ENCODE peak calls at places on chromosomes 6 and 20, in four cellular contexts. A is heart left ventricle, S is progenitor cell of endocrine pancreas, W is epithelial cell of esophagus. Z is an unnamed sample.

GRCh38 chr6:21594427-21595264 is 1.1 kb downstream of the SOX4 start:
- DNase-seq in A (peak; percentile 70), S (peak; percentile 14), W (peak; percentile 63), Z (no peak)

GRCh38 chr6:49264909-49265308 is 198.1 kb downstream of the MMUT start:
- DNase-seq in A (no peak), S (no peak), W (peak; percentile 74), Z (no peak)

GRCh38 chr6:103983860-103984259 is 875.9 kb downstream of the HACE1 start:
- DNase-seq in A (no peak), S (no peak), W (peak; percentile 5), Z (no peak)

GRCh38 chr6:83558975-83559374 is 46.6 kb downstream of the PRSS35 start:
- DNase-seq in A (no peak), S (no peak), W (no peak), Z (no peak)

GRCh38 chr6:130485870-130486269 is 120.1 kb downstream of the TMEM200A start:
- DNase-seq in A (no peak), S (no peak), W (no peak), Z (no peak)

GRCh38 chr6:39402239-39402751 is 79.8 kb upstream of the KCNK16 start:
- DNase-seq in A (no peak), S (no peak), W (peak; percentile 38), Z (no peak)

GRCh38 chr6:20117474-20117873 is 94.8 kb downstream of the MBOAT1 start:
- DNase-seq in A (no peak), S (no peak), W (peak; percentile 77), Z (no peak)

GRCh38 chr6:71544028-71544427 is 255.4 kb downstream of the OGFRL1 start:
- DNase-seq in A (no peak), S (no peak), W (no peak), Z (no peak)

GRCh38 chr6:150263765-150264415 is 104.9 kb upstream of the IYD start:
- DNase-seq in A (no peak), S (no peak), W (no peak), Z (no peak)

GRCh38 chr6:2766767-2767314 is 1.6 kb downstream of the WRNIP1 start:
- DNase-seq in A (no peak), S (no peak), W (no peak), Z (no peak)

GRCh38 chr6:113047932-113048331 is 700.8 kb downstream of the RFPL4B start:
- DNase-seq in A (no peak), S (no peak), W (no peak), Z (no peak)

GRCh38 chr6:113654396-113654795 is 202.7 kb upstream of the MARCKS start:
- DNase-seq in A (peak; percentile 53), S (no peak), W (peak; percentile 99), Z (no peak)

GRCh38 chr20:59831024-59831900 is 102.2 kb downstream of the SYCP2 start:
- DNase-seq in A (no peak), S (no peak), W (peak; percentile 66), Z (no peak)

GRCh38 chr6:72720464-72720863 is 98.6 kb downstream of the KCNQ5 start:
- DNase-seq in A (no peak), S (no peak), W (peak; percentile 10), Z (no peak)

GRCh38 chr6:138601128-138601527 is 101.8 kb upstream of the NHSL1 start:
- DNase-seq in A (no peak), S (no peak), W (peak; percentile 19), Z (no peak)

GRCh38 chr20:14288341-14289330 is 48.8 kb downstream of the FLRT3 start:
- DNase-seq in A (no peak), S (no peak), W (peak; percentile 95), Z (no peak)

GRCh38 chr6:72081880-72082279 is 195.5 kb downstream of the RIMS1 start:
- DNase-seq in A (no peak), S (no peak), W (no peak), Z (no peak)

GRCh38 chr20:34367155-34367554 is 4.1 kb downstream of the ITCH start:
- DNase-seq in A (no peak), S (no peak), W (no peak), Z (no peak)

GRCh38 chr20:4519530-4519929 is 202.2 kb upstream of the PRND start:
- DNase-seq in A (no peak), S (no peak), W (peak; percentile 35), Z (no peak)

GRCh38 chr20:36575066-36575743 is 1.8 kb downstream of the TGIF2 start:
- DNase-seq in A (peak; percentile 77), S (no peak), W (peak; percentile 35), Z (no peak)

GRCh38 chr20:37379967-37380828 is 34.3 kb downstream of the SRC start:
- DNase-seq in A (no peak), S (no peak), W (peak; percentile 57), Z (no peak)

GRCh38 chr20:2973574-2973973 is 69.8 kb upstream of the GNRH2 start:
- DNase-seq in A (no peak), S (no peak), W (no peak), Z (no peak)

GRCh38 chr20:7113577-7114466 is 346.3 kb downstream of the BMP2 start:
- DNase-seq in A (peak; percentile 65), S (no peak), W (peak; percentile 68), Z (no peak)

GRCh38 chr20:32991386-32991785 is 12.8 kb downstream of the SUN5 start:
- DNase-seq in A (no peak), S (no peak), W (no peak), Z (no peak)

GRCh38 chr20:8057871-8058270 is 38.3 kb upstream of the TMX4 start:
- DNase-seq in A (no peak), S (no peak), W (no peak), Z (no peak)

GRCh38 chr6:48611332-48611731 is 500.3 kb upstream of the PTCHD4 start:
- DNase-seq in A (no peak), S (no peak), W (peak; percentile 20), Z (no peak)

GRCh38 chr6:147176795-147177194 is 27.4 kb upstream of the STXBP5 start:
- DNase-seq in A (no peak), S (no peak), W (no peak), Z (no peak)

GRCh38 chr6:139539852-139540251 is 165.4 kb upstream of the CITED2 start:
- DNase-seq in A (peak; percentile 61), S (no peak), W (peak; percentile 96), Z (no peak)

GRCh38 chr6:101741474-101742171 is 348.1 kb downstream of the GRIK2 start:
- DNase-seq in A (no peak), S (no peak), W (no peak), Z (no peak)

DNA sequence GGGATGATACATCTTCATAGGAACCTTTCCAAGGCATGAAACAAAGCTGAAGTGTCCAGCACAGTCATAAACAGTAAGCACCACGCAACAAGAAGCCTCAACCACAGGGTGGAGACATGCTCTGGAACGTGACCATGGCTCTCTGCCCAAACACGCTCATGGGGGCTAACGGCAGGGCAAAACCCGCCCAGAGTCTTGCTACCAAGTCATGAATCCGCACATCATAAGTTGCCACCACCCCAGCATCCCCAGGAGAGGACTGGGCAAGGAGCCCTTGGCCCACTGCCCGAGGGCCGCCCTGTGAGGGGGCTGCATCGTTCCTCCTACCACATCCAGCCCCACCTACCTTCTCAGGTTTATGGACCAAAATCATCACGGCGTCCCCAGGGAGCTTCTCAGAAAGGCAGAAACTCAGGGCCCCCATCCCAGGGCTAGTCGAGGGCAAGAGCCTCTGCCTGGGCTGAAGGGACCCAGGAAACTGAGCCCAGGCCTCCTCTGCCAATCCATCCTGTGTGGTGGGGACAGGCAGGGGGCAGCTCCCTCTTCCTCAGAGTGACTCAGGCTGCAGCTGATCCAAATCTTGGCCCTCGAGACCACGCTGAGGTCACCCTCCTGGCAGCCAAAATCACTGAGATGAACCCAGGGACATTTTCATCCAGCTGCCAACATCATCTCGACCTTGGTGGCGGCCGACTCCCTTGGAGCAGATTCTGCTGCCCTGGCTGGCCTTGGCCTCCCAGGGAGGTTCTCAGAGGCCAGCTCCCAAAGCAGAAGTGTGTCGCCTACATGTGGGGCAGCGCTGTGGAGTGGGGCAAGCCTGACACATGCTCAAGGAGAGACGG is 42.6 kb downstream of the BMP7 start:
- DNase-seq in A (peak; percentile 39), S (no peak), W (no peak), Z (no peak)
- TF ChIP-seq CTCF in A (no peak), S (no peak), W (no peak), Z (peak; percentile 28)

GRCh38 chr6:88174906-88175305 is 8.8 kb upstream of the CNR1 start:
- DNase-seq in A (no peak), S (no peak), W (no peak), Z (no peak)
- TF ChIP-seq CTCF in A (no peak), S (no peak), W (no peak), Z (no peak)

GRCh38 chr20:57993738-57994431 is 234.6 kb downstream of the ANKRD60 start:
- DNase-seq in A (no peak), S (no peak), W (no peak), Z (no peak)
- TF ChIP-seq CTCF in A (no peak), S (no peak), W (no peak), Z (no peak)

DNA sequence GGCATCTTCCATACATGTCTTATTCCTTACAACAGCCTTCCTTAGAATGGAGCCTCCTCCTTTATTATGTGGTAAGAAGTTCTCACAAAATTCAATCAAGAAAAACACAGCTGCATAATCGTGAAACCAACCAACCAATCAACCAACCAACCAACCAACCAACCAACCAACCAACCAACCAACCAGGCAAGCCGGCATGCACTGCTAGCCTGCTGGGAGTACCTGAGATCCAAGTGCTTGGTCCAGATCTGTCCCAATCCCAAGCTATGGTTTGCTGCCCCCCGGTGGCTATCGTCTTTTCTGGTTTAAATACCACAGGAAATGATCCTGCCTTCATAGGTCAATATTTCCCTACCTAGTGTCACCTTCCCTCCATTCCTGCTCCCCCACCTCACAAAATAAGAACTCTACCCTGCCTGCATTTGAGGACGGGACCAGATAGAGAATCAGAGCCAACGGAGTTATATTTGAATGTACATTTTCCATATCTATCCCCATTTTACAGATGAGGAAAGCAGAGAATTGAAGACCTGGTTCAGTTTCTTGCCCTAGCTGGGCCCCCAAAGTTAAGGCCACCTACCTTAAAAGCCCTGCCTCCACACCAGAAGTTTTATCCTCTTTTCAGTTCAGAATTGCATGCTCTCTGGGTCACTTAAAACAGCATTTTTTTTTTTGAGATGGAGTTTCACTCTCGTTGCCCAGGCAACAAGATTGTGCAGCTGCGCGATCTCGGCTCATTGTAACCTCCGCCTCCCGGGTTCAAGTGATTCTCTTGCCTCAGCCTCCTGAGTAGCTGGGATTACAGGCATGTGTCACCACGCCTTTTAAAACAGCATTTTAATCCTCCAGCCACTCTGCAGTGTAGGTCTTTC is 27.1 kb downstream of the RAB44 start:
- DNase-seq in A (peak; percentile 68), S (peak; percentile 41), W (peak; percentile 84), Z (no peak)
- TF ChIP-seq CTCF in A (peak; percentile 60), S (peak; percentile 60), W (peak; percentile 68), Z (peak; percentile 49)

DNA sequence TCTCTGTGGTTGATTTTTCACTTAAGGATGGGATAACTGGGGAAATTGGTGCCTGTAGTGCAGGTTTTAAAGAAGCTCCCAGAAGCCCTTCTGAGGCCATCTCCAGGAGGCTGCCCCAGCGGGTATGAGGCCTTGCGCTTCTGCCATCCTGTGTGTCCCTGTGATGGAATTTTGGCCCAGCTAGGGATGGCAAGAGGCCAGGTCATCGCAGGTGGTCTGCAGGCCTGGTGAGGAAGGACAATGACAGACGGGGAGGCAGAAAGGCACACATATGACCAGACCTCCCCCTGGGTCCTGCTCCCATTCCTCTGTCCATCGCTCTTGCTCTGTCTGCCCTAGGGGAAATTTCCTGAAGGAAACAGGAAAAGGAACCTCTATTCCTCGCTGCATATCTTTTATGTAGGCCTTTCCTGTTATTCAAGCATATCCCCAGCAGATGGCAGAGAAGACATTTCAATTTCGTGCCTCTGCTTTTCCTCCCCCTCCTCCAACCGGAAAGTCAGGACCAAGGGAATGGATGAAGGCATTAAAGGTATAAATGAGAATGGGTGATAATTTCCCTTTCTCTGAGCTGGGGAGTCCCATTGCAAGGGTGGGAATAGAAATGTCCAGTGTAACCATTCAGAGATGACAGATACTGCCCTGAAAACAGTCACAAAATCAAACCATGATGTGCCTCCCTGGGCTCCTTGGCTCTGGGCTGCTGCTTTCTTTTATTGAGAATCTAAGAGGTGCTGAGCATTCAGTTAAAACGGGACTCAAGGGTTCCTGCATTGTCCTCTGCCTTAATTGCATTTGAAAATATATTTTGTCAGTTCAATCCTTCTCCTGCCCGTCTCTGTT is 17.6 kb upstream of the HLA-F start:
- DNase-seq in A (no peak), S (no peak), W (peak; percentile 70), Z (no peak)
- TF ChIP-seq CTCF in A (peak; percentile 73), S (peak; percentile 60), W (peak; percentile 73), Z (peak; percentile 55)